ENCODE peak calls at places on chromosomes 3 and 15, in six cellular contexts. K, H, M, O, X and B are unnamed samples.

GRCh38 chr3:149894211-149894610 is 76.5 kb downstream of the PFN2 start:
- DNase-seq in K (no peak), H (no peak), M (no peak), O (no peak), X (no peak), B (no peak)

GRCh38 chr3:81549831-81550230 is 211.6 kb downstream of the GBE1 start:
- DNase-seq in K (no peak), H (no peak), M (no peak), O (no peak), X (no peak), B (no peak)

GRCh38 chr3:125148836-125149235 is 63.7 kb downstream of the SLC12A8 start:
- DNase-seq in K (no peak), H (no peak), M (peak; percentile 82), O (peak; percentile 86), X (peak; percentile 74), B (no peak)

GRCh38 chr3:31157893-31158620 is 263.6 kb upstream of the GADL1 start:
- DNase-seq in K (no peak), H (no peak), M (no peak), O (no peak), X (no peak), B (peak; percentile 51)

GRCh38 chr3:46892285-46893145 is 15.0 kb downstream of the PTH1R start:
- DNase-seq in K (peak; percentile 52), H (peak; percentile 65), M (peak; percentile 92), O (peak; percentile 90), X (peak; percentile 90), B (no peak)

GRCh38 chr15:91982401-91982800 is 128.9 kb downstream of the SLCO3A1 start:
- DNase-seq in K (no peak), H (no peak), M (no peak), O (no peak), X (no peak), B (no peak)

GRCh38 chr15:80588801-80589200 is 106.3 kb upstream of the ABHD17C start:
- DNase-seq in K (no peak), H (no peak), M (no peak), O (no peak), X (no peak), B (peak; percentile 90)

GRCh38 chr15:77617507-77618285 is 15.0 kb downstream of the LINGO1 start:
- DNase-seq in K (peak; percentile 52), H (no peak), M (no peak), O (no peak), X (no peak), B (no peak)

GRCh38 chr3:141498592-141499223 is 11.9 kb downstream of the RASA2 start:
- DNase-seq in K (peak; percentile 77), H (no peak), M (no peak), O (peak; percentile 75), X (no peak), B (no peak)

GRCh38 chr3:115436767-115437301 is 186.5 kb upstream of the GAP43 start:
- DNase-seq in K (no peak), H (no peak), M (no peak), O (peak; percentile 61), X (no peak), B (peak; percentile 92)

GRCh38 chr15:65841121-65841930 is 28.0 kb upstream of the RAB11A start:
- DNase-seq in K (no peak), H (no peak), M (no peak), O (peak; percentile 74), X (peak; percentile 78), B (no peak)

GRCh38 chr15:79602731-79603130 is 170.6 kb downstream of the MINAR1 start:
- DNase-seq in K (no peak), H (no peak), M (no peak), O (no peak), X (no peak), B (peak; percentile 23)

GRCh38 chr15:96606617-96607016 is 276.1 kb downstream of the NR2F2 start:
- DNase-seq in K (no peak), H (no peak), M (no peak), O (no peak), X (no peak), B (no peak)

GRCh38 chr15:92902723-92903587 is 2.8 kb downstream of the CHD2 start:
- DNase-seq in K (no peak), H (no peak), M (no peak), O (no peak), X (no peak), B (no peak)

GRCh38 chr3:123909785-123910184 is 25.7 kb upstream of the MYLK start:
- DNase-seq in K (no peak), H (no peak), M (no peak), O (no peak), X (no peak), B (no peak)

GRCh38 chr15:48028712-48029111 is 92.1 kb upstream of the SLC24A5 start:
- DNase-seq in K (no peak), H (no peak), M (no peak), O (no peak), X (no peak), B (no peak)

GRCh38 chr15:52680041-52680391 is 828 bp upstream of the ATOSA start:
- DNase-seq in K (no peak), H (no peak), M (no peak), O (no peak), X (no peak), B (no peak)

GRCh38 chr3:118974356-118975097 is 60.1 kb downstream of the IGSF11 start:
- DNase-seq in K (no peak), H (no peak), M (no peak), O (no peak), X (no peak), B (no peak)

DNA sequence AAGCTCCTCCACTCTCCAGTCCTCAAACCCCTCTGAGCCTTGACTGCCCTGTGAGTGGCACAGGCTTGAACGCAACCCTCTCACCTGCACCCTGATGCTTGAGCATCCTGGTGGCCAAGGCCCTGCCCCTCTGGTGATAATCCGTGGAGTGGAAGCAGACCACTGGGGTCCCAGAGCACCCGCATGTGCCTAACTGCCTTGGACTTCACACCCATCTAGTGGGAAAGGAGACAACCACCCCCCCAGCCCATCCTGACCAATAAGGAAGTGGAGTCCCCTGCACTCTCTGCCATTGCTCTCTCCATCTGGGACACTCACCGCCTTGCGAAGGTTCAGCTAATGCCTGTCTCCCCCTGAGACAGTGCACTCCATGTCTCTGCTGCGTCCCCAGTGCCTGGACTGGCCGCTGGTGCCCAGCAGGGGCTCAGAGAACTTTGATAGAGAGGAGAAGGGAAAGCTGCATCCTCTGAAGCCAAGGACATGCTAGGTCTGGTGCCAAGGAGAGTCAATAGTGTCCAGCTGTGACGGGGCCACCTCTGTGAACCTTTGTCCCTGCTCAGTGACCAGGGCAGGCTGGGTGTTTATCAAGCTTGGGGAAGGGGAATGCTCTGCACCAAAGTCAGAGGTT is 3.4 kb downstream of the KLF15 start:
- DNase-seq in K (no peak), H (no peak), M (no peak), O (peak; percentile 55), X (peak; percentile 56), B (no peak)
- H3K4me3 ChIP-seq in K (no peak overlapping the region), H (no peak overlapping the region), M (peak overlapping the region; percentile 99), O (peak overlapping the region; percentile 29), X (peak overlapping the region; percentile 10), B (no peak overlapping the region)

GRCh38 chr3:158731938-158732855 is at the start of gene RARRES1:
- DNase-seq in K (peak; percentile 78), H (peak; percentile 72), M (no peak), O (peak; percentile 80), X (peak; percentile 90), B (no peak)
- TF ChIP-seq CTCF in K (no peak), H (no peak), M (no peak), O (no peak), X (no peak), B (peak; percentile 7)

GRCh38 chr15:73997986-73998385 is 3.5 kb downstream of the PML start:
- DNase-seq in K (no peak), H (no peak), M (no peak), O (no peak), X (no peak), B (no peak)

GRCh38 chr15:73994419-73994883 is at the start of gene PML:
- DNase-seq in K (peak; percentile 98), H (peak; percentile 95), M (peak; percentile 98), O (peak; percentile 99), X (peak; percentile 98), B (peak; percentile 66)

GRCh38 chr15:73996267-73996666 is 1.8 kb downstream of the PML start:
- DNase-seq in K (no peak), H (no peak), M (no peak), O (no peak), X (no peak), B (no peak)

GRCh38 chr15:73994912-73995622 is 551 bp downstream of the PML start:
- DNase-seq in K (peak; percentile 45), H (peak; percentile 41), M (no peak), O (peak; percentile 72), X (peak; percentile 77), B (no peak)

GRCh38 chr15:73996939-73997338 is 2.4 kb downstream of the PML start:
- DNase-seq in K (no peak), H (no peak), M (no peak), O (no peak), X (no peak), B (no peak)
- H3K4me3 ChIP-seq in K (no peak overlapping the region), H (peak overlapping the region; percentile 5), M (peak overlapping the region; percentile 93), O (peak overlapping the region; percentile 92), X (peak overlapping the region; percentile 62), B (peak overlapping the region; percentile 69)

GRCh38 chr15:64034519-64034918 is 11.8 kb downstream of the DAPK2 start:
- DNase-seq in K (no peak), H (no peak), M (no peak), O (no peak), X (no peak), B (no peak)
- TF ChIP-seq CTCF in K (no peak), H (no peak), M (no peak), O (no peak), X (no peak), B (no peak)

GRCh38 chr3:134372405-134373277 is 1.6 kb downstream of the AMOTL2 start:
- DNase-seq in K (no peak), H (no peak), M (no peak), O (no peak), X (peak; percentile 56), B (no peak)
- H3K4me3 ChIP-seq in K (no peak overlapping the region), H (peak overlapping the region; percentile 62), M (peak overlapping the region; percentile 95), O (peak overlapping the region; percentile 90), X (peak overlapping the region; percentile 82), B (peak overlapping the region; percentile 99)

GRCh38 chr15:76333720-76334437 is 2.7 kb upstream of the ISL2 start:
- DNase-seq in K (peak; percentile 19), H (no peak), M (no peak), O (no peak), X (no peak), B (no peak)
- TF ChIP-seq CTCF in K (no peak), H (no peak), M (no peak), O (peak; percentile 5), X (no peak), B (peak; percentile 40)

GRCh38 chr15:25060996-25061620 is 106.3 kb downstream of the SNRPN start:
- DNase-seq in K (no peak), H (no peak), M (peak; percentile 16), O (peak; percentile 41), X (no peak), B (no peak)
- H3K4me3 ChIP-seq in K (no peak overlapping the region), H (no peak overlapping the region), M (peak overlapping the region; percentile 49), O (no peak overlapping the region), X (no peak overlapping the region), B (no peak overlapping the region)

DNA sequence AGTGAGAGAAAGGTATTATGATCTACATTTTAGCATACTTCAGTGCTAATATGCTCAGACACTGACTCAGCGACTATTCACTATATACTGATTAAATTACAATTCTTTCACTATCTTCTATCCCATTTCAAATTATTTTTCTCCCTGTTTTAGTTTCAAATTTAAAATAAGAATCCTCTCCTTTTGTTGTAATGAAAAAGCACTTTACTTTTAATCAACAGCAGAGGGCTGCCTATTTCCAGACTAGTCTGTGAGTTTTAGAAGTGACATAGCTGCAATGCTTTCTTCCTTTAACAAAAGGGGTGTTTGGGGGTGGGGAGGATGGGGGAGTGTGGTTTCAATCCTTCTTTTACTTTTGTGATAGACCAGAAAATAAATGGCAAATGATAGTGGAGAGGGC is 2.4 kb downstream of the NEDD4 start:
- DNase-seq in K (no peak), H (no peak), M (no peak), O (no peak), X (no peak), B (no peak)
- TF ChIP-seq CTCF in K (no peak), H (no peak), M (no peak), O (no peak), X (no peak), B (no peak)